ENCODE peak calls at places on chromosomes 1 and 21, in nine cellular contexts. V is activated T-cell treated with anti-CD3 and anti-CD28 coated beads for 1 hour; L is NK-92 treated with Interleukin-12 subunit alpha and Interleukin-12 subunit beta, amount 100 ng/mL, for 24 hours; K is islet precursor cell; Y is activated CD4-positive, CD25-positive, alpha-beta regulatory T cell; W is NCI-H1092; D is H54; T is activated naive CD4-positive, alpha-beta T cell treated with anti-CD3 and anti-CD28 coated beads, Interleukin-2, amount 50 U/mL, for 72 hours; E is NCI-H1417 treated with DMSO at 0.1 percent for 48 hours. N is an unnamed sample.

GRCh38 chr1:232813757-232814156 is 8.5 kb downstream of the MAP10 start:
- DNase-seq in T (no peak), V (no peak), Y (no peak), D (no peak), W (no peak), K (no peak), L (no peak), E (no peak), N (no peak)

GRCh38 chr1:10934150-10934818 is 78.2 kb upstream of the TARDBP start:
- DNase-seq in L (no peak), E (no peak), T (no peak), V (no peak), D (no peak), Y (no peak), K (peak), W (no peak), N (no peak)

GRCh38 chr1:238254935-238255334 is 364.2 kb upstream of the ZP4 start:
- DNase-seq in L (no peak), W (no peak), V (no peak), K (no peak), Y (no peak), E (no peak), T (no peak), D (no peak), N (no peak)

GRCh38 chr1:222124602-222125001 is 382.7 kb upstream of the DUSP10 start:
- DNase-seq in W (no peak), V (no peak), Y (no peak), L (no peak), E (no peak), D (no peak), T (no peak), K (peak), N (no peak)

GRCh38 chr21:39637971-39638628 is 25.4 kb downstream of the B3GALT5 start:
- DNase-seq in Y (no peak), V (no peak), K (no peak), T (no peak), L (no peak), W (no peak), D (no peak), E (no peak), N (no peak)

GRCh38 chr1:56295949-56296929 is 283.1 kb downstream of the PLPP3 start:
- DNase-seq in Y (no peak), W (no peak), T (no peak), K (no peak), V (no peak), D (no peak), L (no peak), E (no peak), N (no peak)

GRCh38 chr1:29416825-29417557 is 180.7 kb downstream of the PTPRU start:
- DNase-seq in W (no peak), D (no peak), Y (no peak), T (no peak), V (no peak), L (no peak), E (no peak), K (peak), N (no peak)

GRCh38 chr1:69196071-69196470 is 371.7 kb upstream of the LRRC7 start:
- DNase-seq in L (no peak), D (no peak), E (no peak), V (no peak), Y (no peak), K (no peak), W (no peak), T (no peak), N (no peak)

GRCh38 chr1:216742625-216743024 is 19.4 kb upstream of the ESRRG start:
- DNase-seq in K (no peak), E (no peak), D (no peak), V (no peak), L (no peak), T (no peak), Y (no peak), W (peak), N (no peak)

GRCh38 chr1:23528245-23528978 is 2.6 kb downstream of the E2F2 start:
- DNase-seq in Y (peak), T (no peak), V (peak), W (peak), E (no peak), K (peak), D (peak), L (no peak), N (peak)

GRCh38 chr1:220089650-220090556 is at the start of gene BPNT1:
- DNase-seq in L (peak), K (peak), W (peak), Y (peak), T (peak), E (peak), D (peak), V (peak), N (peak)

GRCh38 chr1:10793129-10793651 is 3.3 kb downstream of the CASZ1 start:
- DNase-seq in D (no peak), W (no peak), K (no peak), L (no peak), T (no peak), E (no peak), V (no peak), Y (no peak), N (no peak)

GRCh38 chr21:25103500-25104207 is 503.6 kb downstream of the MRPL39 start:
- DNase-seq in K (no peak), L (no peak), W (no peak), V (no peak), T (no peak), D (no peak), Y (no peak), E (no peak), N (no peak)

GRCh38 chr1:151371744-151372410 is 628 bp downstream of the SELENBP1 start:
- DNase-seq in D (no peak), W (peak), E (peak), Y (no peak), V (no peak), L (no peak), T (no peak), K (no peak), N (no peak)

GRCh38 chr1:36203554-36204346 is 20.5 kb upstream of the THRAP3 start:
- DNase-seq in T (no peak), V (no peak), L (no peak), W (peak), K (peak), Y (no peak), E (no peak), D (no peak), N (peak)

GRCh38 chr1:183508694-183509093 is 36.4 kb downstream of the SMG7 start:
- DNase-seq in Y (no peak), V (no peak), K (no peak), W (no peak), E (no peak), L (no peak), D (no peak), T (no peak), N (no peak)

GRCh38 chr1:21663951-21664805 is 5.0 kb downstream of the RAP1GAP start:
- DNase-seq in W (no peak), K (no peak), Y (no peak), T (peak), E (no peak), D (no peak), L (no peak), V (no peak), N (no peak)

GRCh38 chr1:159011701-159012100 is 2.0 kb downstream of the IFI16 start:
- DNase-seq in D (no peak), E (no peak), T (no peak), V (no peak), L (no peak), Y (no peak), W (no peak), K (no peak), N (no peak)

GRCh38 chr1:54604051-54604450 is 19.3 kb downstream of the FAM151A start:
- DNase-seq in Y (no peak), T (no peak), K (no peak), D (no peak), W (no peak), V (no peak), L (no peak), E (no peak), N (no peak)

GRCh38 chr1:117702654-117703053 is 96.8 kb downstream of the TENT5C start:
- DNase-seq in T (no peak), E (no peak), W (no peak), L (no peak), D (no peak), Y (no peak), V (no peak), K (no peak), N (no peak)